ENCODE peak calls at places on chromosomes 16 and 17, in nine cellular contexts. C is heart right ventricle, J is fibroblast of lung, O is A673, N is mammary epithelial cell, U is esophagus squamous epithelium, X is sigmoid colon, R is PC-9, W is IMR-90. Y is an unnamed sample.
A peak's percentile ranks its signal among the peaks of the same experiment; 100 is the strongest.

GRCh38 chr17:78268960-78269892 is 37.8 kb downstream of the TMEM235 start:
- DNase-seq in U (no peak), O (no peak), X (no peak), W (peak; percentile 11), C (no peak), J (peak; percentile 56), R (no peak), N (no peak), Y (peak; percentile 73)

GRCh38 chr16:86994651-86995171 is 322.5 kb downstream of the C16orf95 start:
- DNase-seq in C (no peak), U (no peak), O (peak; percentile 10), N (peak; percentile 69), X (peak; percentile 45), R (no peak), W (peak; percentile 97), J (peak; percentile 86), Y (no peak)

GRCh38 chr17:12619444-12620199 is 46.1 kb upstream of the MYOCD start:
- DNase-seq in J (peak; percentile 51), N (no peak), W (peak; percentile 79), X (no peak), O (no peak), U (no peak), R (no peak), C (no peak), Y (no peak)

GRCh38 chr17:3919123-3919624 is 2.9 kb upstream of the P2RX1 start:
- DNase-seq in R (no peak), J (no peak), X (peak; percentile 77), O (no peak), C (no peak), U (no peak), N (no peak), W (no peak), Y (peak; percentile 80)

GRCh38 chr17:49292901-49293300 is 62.3 kb upstream of the PHOSPHO1 start:
- DNase-seq in X (no peak), N (no peak), U (no peak), J (no peak), C (no peak), R (no peak), O (no peak), W (no peak), Y (no peak)

GRCh38 chr16:85641776-85642176 is 28.7 kb downstream of the GSE1 start:
- DNase-seq in W (no peak), C (peak; percentile 51), N (peak; percentile 15), X (peak; percentile 85), U (no peak), R (no peak), J (no peak), O (peak; percentile 45), Y (peak; percentile 64)

GRCh38 chr17:8226536-8227237 is 16.3 kb upstream of the AURKB start:
- DNase-seq in C (peak; percentile 81), O (peak; percentile 96), N (peak; percentile 89), R (no peak), X (peak; percentile 90), J (peak; percentile 96), U (no peak), W (peak; percentile 91), Y (peak; percentile 81)

GRCh38 chr17:10318540-10318939 is 54.3 kb downstream of the MYH13 start:
- DNase-seq in R (no peak), X (no peak), O (no peak), C (no peak), J (no peak), W (no peak), N (no peak), U (no peak), Y (no peak)

GRCh38 chr16:22092143-22092933 is at the start of gene VWA3A:
- DNase-seq in J (peak; percentile 58), N (no peak), O (no peak), U (no peak), R (peak; percentile 76), X (no peak), C (no peak), W (peak; percentile 64), Y (no peak)

GRCh38 chr17:78279360-78279990 is 48.0 kb downstream of the TMEM235 start:
- DNase-seq in J (no peak), O (no peak), C (no peak), R (no peak), N (no peak), W (no peak), X (no peak), U (no peak), Y (no peak)

GRCh38 chr16:3157229-3158013 is 22.6 kb downstream of the ZNF213 start:
- DNase-seq in R (peak; percentile 80), J (peak; percentile 94), W (peak; percentile 98), O (peak; percentile 96), U (no peak), N (peak; percentile 94), X (peak; percentile 82), C (peak; percentile 58), Y (peak; percentile 87)

GRCh38 chr16:57757326-57757786 is 21.8 kb downstream of the KATNB1 start:
- DNase-seq in W (peak; percentile 69), O (peak; percentile 90), X (peak; percentile 89), C (peak; percentile 90), J (peak; percentile 65), N (peak; percentile 62), R (peak; percentile 91), U (no peak), Y (peak; percentile 92)

GRCh38 chr16:31382485-31383161 is 10.5 kb upstream of the ITGAD start:
- DNase-seq in O (peak; percentile 78), N (peak; percentile 31), W (peak; percentile 40), X (no peak), U (no peak), J (peak; percentile 36), R (peak; percentile 77), C (peak; percentile 62), Y (peak; percentile 85)

GRCh38 chr17:6274310-6274709 is 160.6 kb downstream of the AIPL1 start:
- DNase-seq in W (no peak), U (no peak), O (no peak), X (no peak), J (no peak), N (no peak), C (no peak), R (no peak), Y (no peak)

GRCh38 chr16:83574388-83574787 is 233.4 kb upstream of the HSBP1 start:
- DNase-seq in N (peak; percentile 95), C (no peak), U (no peak), R (no peak), W (peak; percentile 96), J (peak; percentile 40), X (no peak), O (no peak), Y (no peak)

GRCh38 chr17:42248351-42249179 is 27.6 kb downstream of the STAT5B start:
- DNase-seq in W (peak; percentile 93), O (no peak), J (peak; percentile 97), R (no peak), N (no peak), U (peak; percentile 62), C (peak; percentile 90), X (peak; percentile 95), Y (peak; percentile 83)

GRCh38 chr17:15660077-15660476 is 24.0 kb downstream of the TRIM16 start:
- DNase-seq in O (no peak), W (no peak), X (no peak), C (peak; percentile 50), J (no peak), R (no peak), U (no peak), N (no peak), Y (no peak)

GRCh38 chr17:42846594-42847280 is 2.4 kb downstream of the AOC2 start:
- DNase-seq in O (no peak), N (peak; percentile 32), W (peak; percentile 29), U (no peak), R (no peak), J (peak; percentile 57), X (no peak), C (no peak), Y (no peak)

GRCh38 chr16:67552476-67552875 is 9.8 kb upstream of the CTCF start:
- DNase-seq in N (no peak), R (no peak), U (no peak), C (peak; percentile 52), O (no peak), J (no peak), W (no peak), X (peak; percentile 64), Y (no peak)

DNA sequence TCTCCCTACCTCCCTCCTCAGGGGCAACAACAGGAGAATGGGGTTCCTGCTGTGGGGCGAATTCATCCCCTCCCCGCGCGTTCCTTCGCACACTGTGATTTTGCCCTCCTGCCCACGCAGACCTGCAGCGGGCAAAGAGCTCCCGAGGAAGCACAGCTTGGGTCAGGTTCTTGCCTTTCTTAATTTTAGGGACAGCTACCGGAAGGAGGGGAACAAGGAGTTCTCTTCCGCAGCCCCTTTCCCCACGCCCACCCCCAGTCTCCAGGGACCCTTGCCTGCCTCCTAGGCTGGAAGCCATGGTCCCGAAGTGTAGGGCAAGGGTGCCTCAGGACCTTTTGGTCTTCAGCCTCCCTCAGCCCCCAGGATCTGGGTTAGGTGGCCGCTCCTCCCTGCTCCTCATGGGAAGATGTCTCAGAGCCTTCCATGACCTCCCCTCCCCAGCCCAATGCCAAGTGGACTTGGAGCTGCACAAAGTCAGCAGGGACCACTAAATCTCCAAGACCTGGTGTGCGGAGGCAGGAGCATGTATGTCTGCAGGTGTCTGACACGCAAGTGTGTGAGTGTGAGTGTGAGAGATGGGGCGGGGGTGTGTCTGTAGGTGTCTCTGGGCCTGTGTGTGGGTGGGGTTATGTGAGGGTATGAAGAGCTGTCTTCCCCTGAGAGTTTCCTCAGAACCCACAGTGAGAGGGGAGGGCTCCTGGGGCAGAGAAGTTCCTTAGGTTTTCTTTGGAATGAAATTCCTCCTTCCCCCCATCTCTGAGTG is 5.9 kb upstream of the LASP1NB start:
- DNase-seq in X (peak; percentile 67), J (no peak), W (no peak), O (no peak), C (no peak), R (no peak), U (no peak), N (no peak), Y (no peak)
- H3K4me1 ChIP-seq in X (peaks cover 38% of the 10 kb centered on the region), J (peaks cover 16% of the 10 kb centered on the region), W (peaks cover 9% of the 10 kb centered on the region), O (peaks cover 7% of the 10 kb centered on the region), C (peaks cover 40% of the 10 kb centered on the region), R (no peaks in the 10 kb centered on the region), U (peaks cover 24% of the 10 kb centered on the region), N (no peaks in the 10 kb centered on the region), Y (no peaks in the 10 kb centered on the region)

DNA sequence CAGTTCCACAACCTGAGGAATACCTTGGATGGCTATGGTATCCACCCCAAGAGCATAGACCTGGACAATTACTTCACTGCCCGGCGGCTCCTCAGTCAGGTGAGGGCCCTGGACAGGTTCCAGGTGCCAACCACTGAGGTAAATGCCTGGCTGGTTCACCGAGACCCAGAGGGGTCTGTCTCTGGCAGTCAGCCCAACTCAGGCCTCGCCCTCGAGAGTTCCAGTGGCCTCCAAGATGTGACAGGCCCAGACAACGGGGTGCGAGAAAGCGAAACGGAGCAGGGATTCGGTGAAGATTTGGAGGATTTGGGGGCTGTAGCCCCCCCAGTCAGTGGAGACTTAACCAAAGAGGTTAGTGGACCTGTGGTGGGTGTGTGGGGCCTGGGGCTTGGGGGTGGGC is 3.1 kb downstream of the NFE2L1 start:
- DNase-seq in N (peak; percentile 37), J (no peak), R (no peak), C (no peak), U (no peak), W (no peak), X (peak; percentile 72), O (no peak), Y (no peak)
- H3K4me1 ChIP-seq in N (peaks cover 64% of the 10 kb centered on the region), J (peaks cover 34% of the 10 kb centered on the region), R (peaks cover 67% of the 10 kb centered on the region), C (peaks cover 71% of the 10 kb centered on the region), U (peaks cover 67% of the 10 kb centered on the region), W (peaks cover 50% of the 10 kb centered on the region), X (peaks cover 76% of the 10 kb centered on the region), O (peaks cover 75% of the 10 kb centered on the region), Y (peaks cover 5% of the 10 kb centered on the region)

GRCh38 chr17:66543526-66543925 is 241.1 kb downstream of the PRKCA start:
- DNase-seq in J (peak; percentile 52), O (no peak), X (no peak), C (no peak), U (no peak), W (no peak), R (no peak), N (no peak), Y (no peak)
- H3K4me1 ChIP-seq in J (peaks cover 51% of the 10 kb centered on the region), O (peaks cover 29% of the 10 kb centered on the region), X (peaks cover 52% of the 10 kb centered on the region), C (peaks cover 10% of the 10 kb centered on the region), U (peaks cover 8% of the 10 kb centered on the region), W (peaks cover 44% of the 10 kb centered on the region), R (peaks cover 27% of the 10 kb centered on the region), N (peaks cover 47% of the 10 kb centered on the region), Y (peaks cover 2% of the 10 kb centered on the region)

GRCh38 chr17:40485851-40486512 is 15.4 kb downstream of the TNS4 start:
- DNase-seq in C (no peak), R (peak; percentile 83), X (peak; percentile 83), O (peak; percentile 32), U (no peak), W (peak; percentile 100), J (peak; percentile 99), N (peak; percentile 96), Y (no peak)
- H3K4me1 ChIP-seq in C (no peaks in the 10 kb centered on the region), R (peaks cover 86% of the 10 kb centered on the region), X (peaks cover 54% of the 10 kb centered on the region), O (no peaks in the 10 kb centered on the region), U (peaks cover 67% of the 10 kb centered on the region), W (peaks cover 47% of the 10 kb centered on the region), J (peaks cover 35% of the 10 kb centered on the region), N (peaks cover 90% of the 10 kb centered on the region), Y (no peaks in the 10 kb centered on the region)